ENCODE peak calls at places on chromosomes 3 and 15, in six cellular contexts. A, S, E, Y, Q and X are unnamed samples.

GRCh38 chr3:157145566-157145965 is 14.4 kb downstream of the CCNL1 start:
- DNase-seq in A (no peak), S (no peak), E (no peak), Y (no peak), Q (no peak), X (no peak)

GRCh38 chr15:55530861-55531313 is 22.9 kb upstream of the DNAAF4 start:
- DNase-seq in A (peak; percentile 32), S (no peak), E (no peak), Y (no peak), Q (no peak), X (no peak)

GRCh38 chr15:68821190-68821897 is 649 bp upstream of the ANP32A start:
- DNase-seq in A (peak; percentile 18), S (no peak), E (no peak), Y (no peak), Q (peak; percentile 84), X (peak; percentile 50)

GRCh38 chr3:46997453-46998091 is 18.1 kb downstream of the NBEAL2 start:
- DNase-seq in A (no peak), S (no peak), E (peak; percentile 77), Y (no peak), Q (no peak), X (no peak)

GRCh38 chr3:111472556-111472955 is 69.4 kb upstream of the CD96 start:
- DNase-seq in A (no peak), S (no peak), E (no peak), Y (no peak), Q (no peak), X (no peak)

GRCh38 chr15:52020253-52021085 is 1.4 kb downstream of the MAPK6 start:
- DNase-seq in A (no peak), S (no peak), E (no peak), Y (no peak), Q (no peak), X (no peak)

GRCh38 chr3:18208856-18209255 is 216.3 kb downstream of the SATB1 start:
- DNase-seq in A (no peak), S (no peak), E (no peak), Y (no peak), Q (no peak), X (peak; percentile 89)

GRCh38 chr15:49190586-49190985 is 20.5 kb downstream of the GALK2 start:
- DNase-seq in A (no peak), S (no peak), E (no peak), Y (no peak), Q (no peak), X (peak; percentile 67)

GRCh38 chr15:33068007-33068441 is 126.5 kb downstream of the FMN1 start:
- DNase-seq in A (peak; percentile 67), S (peak; percentile 87), E (no peak), Y (no peak), Q (no peak), X (peak; percentile 52)

GRCh38 chr15:37888356-37888755 is 46.1 kb upstream of the TMCO5A start:
- DNase-seq in A (no peak), S (no peak), E (no peak), Y (no peak), Q (no peak), X (no peak)

GRCh38 chr3:78872195-78872594 is 895.6 kb downstream of the ROBO1 start:
- DNase-seq in A (peak; percentile 72), S (no peak), E (no peak), Y (no peak), Q (no peak), X (no peak)

GRCh38 chr15:62067448-62068044 is 769 bp downstream of the C2CD4A start:
- DNase-seq in A (peak; percentile 49), S (peak; percentile 37), E (peak; percentile 82), Y (peak; percentile 32), Q (no peak), X (no peak)

GRCh38 chr3:14329116-14329830 is 73.1 kb upstream of the SLC6A6 start:
- DNase-seq in A (no peak), S (peak; percentile 75), E (peak; percentile 31), Y (no peak), Q (no peak), X (peak; percentile 64)

GRCh38 chr3:125916376-125916978 is 52.5 kb upstream of the ROPN1B start:
- DNase-seq in A (peak; percentile 90), S (peak; percentile 99), E (peak; percentile 99), Y (peak; percentile 99), Q (peak; percentile 80), X (peak; percentile 92)
- TF ChIP-seq POLR2A in A (peak; percentile 31), S (no peak), E (no peak), Y (peak; percentile 12), Q (peak; percentile 43), X (peak; percentile 26)

DNA sequence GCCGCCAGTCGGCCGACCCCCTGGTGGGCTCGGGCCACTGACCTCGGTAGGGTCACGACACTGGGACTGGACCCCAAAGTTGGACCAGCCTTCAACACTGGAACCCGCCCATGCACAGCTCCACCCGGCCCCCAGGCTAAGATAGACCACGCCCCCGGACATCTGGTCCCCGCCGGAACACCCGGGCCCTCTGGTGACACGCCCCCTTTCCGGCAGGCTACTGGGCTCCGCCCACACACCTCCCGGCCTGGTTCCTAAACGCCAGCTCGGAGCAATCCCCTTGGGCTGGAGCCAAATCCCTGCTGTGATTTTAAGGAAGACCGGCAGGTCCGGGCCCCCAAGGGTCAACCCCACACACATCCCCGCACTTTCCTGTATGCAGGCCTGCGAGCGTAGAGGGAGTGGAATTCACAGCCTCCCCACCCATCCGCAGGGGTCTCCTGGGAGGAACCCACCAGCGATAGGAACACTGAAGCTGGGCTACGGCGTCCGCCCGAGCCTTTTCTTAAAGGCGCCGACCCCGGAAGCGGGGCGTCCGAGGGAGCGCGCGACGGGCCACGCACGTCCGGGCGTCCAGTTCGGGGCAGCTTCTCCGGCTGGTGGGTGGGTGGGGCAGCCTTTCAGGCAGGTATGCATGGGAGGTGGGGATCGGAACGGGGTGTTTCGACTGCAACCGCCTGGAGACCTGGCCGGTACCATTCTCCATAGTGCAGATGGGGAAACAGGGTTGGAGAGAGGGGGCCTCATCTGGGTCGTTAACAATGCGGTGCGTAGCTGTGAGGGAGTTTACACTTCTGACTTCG is at the start of gene HEMK1:
- DNase-seq in A (peak; percentile 91), S (peak; percentile 99), E (peak; percentile 99), Y (peak; percentile 99), Q (peak; percentile 97), X (peak; percentile 93)
- TF ChIP-seq POLR2A in A (peak; percentile 23), S (no peak), E (peak; percentile 22), Y (peak; percentile 83), Q (peak; percentile 57), X (peak; percentile 41)

GRCh38 chr15:75197062-75197630 is 4.5 kb upstream of the C15orf39 start:
- DNase-seq in A (no peak), S (no peak), E (no peak), Y (no peak), Q (no peak), X (no peak)

GRCh38 chr15:75200391-75200764 is 1.3 kb upstream of the C15orf39 start:
- DNase-seq in A (no peak), S (no peak), E (no peak), Y (no peak), Q (no peak), X (no peak)

GRCh38 chr15:75199347-75199976 is 2.2 kb upstream of the C15orf39 start:
- DNase-seq in A (no peak), S (no peak), E (no peak), Y (no peak), Q (no peak), X (no peak)

GRCh38 chr15:75200765-75201608 is 695 bp upstream of the C15orf39 start:
- DNase-seq in A (no peak), S (peak; percentile 73), E (peak; percentile 87), Y (peak; percentile 58), Q (peak; percentile 56), X (peak; percentile 49)

DNA sequence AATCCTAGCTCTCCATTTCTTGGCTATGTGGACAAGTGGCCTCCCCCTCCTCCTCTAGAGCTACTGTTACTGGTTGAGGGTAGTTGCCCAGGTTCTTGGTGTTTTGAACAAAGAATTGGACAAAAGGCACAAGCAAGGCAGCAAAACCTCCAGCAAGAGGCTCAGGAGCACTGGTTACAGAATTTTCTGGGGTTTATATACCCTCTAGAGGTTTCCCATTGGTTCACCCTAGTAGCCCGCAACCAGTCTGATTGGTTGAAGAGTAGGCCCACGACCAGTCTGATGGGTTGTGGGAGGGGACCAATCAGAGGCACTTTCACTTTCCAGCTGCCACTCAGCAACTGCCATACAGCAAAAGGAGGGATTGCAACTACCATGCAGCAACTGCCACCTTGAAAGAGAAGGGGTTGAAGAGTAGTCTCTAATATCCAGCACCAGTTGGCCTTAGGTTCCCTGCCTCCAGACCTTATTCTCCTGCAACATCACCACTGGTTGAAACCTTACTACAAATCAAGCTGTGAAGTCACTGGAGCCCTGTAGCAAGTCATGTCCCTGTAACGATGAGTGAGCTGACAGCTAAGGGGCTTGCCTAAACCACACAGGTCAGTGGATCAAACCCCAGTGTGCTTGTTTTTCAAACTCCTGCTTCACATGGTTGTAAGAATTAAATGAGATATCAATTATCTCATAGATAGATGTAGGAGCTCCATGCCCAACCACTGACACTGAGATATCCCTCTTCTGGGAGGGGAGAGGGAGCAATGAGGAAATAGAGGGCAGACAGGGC is 2.9 kb upstream of the C15orf39 start:
- DNase-seq in A (peak; percentile 76), S (no peak), E (no peak), Y (no peak), Q (no peak), X (peak; percentile 92)
- TF ChIP-seq POLR2A in A (no peak), S (no peak), E (no peak), Y (no peak), Q (no peak), X (peak; percentile 66)

DNA sequence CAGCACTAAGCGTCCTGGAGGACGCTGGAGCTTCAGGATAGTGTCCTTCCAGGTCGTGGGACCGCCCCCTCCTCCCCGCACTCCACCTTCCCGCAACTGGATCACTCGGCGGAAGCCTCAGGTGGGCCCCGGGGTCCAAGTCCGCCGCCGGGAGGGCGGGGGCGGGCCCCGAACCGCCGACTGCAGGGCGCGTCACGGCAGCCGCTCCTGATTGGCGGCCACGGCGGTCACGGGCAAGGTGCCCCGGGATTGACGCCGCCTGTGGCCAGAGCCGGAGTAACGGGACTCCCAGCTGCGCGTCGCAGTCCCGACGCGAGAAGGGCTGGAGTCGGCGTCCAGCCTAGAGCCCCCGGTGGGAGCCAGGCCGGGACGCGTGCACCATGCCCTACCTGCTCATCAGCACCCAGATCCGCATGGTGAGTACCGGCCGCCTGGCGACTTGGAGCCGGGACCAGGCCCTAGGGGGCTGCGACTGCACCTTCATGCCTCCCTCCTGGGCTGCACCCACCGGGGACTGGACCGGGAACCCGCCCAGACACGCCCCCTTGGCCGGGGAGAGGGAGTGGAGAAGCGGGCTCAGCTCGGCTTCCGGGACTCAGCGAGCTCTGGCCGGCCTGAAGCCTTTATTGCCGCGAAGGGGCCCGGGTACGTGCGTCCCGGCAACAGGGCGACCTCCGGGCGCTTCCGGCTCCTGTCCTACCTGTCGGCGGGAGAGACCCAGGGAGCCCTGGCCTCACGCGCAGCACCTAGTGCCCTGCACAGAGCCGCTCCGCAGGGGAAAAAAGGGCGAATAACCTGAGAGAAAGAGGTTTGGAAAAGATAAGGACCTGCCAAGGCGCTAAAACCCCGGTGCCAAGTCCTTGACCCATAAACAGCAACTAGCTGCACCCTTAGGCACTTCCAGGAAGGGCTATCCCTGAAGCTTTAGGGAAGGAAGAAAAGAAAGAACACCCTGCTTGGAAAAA is at the start of gene GCHFR:
- DNase-seq in A (peak; percentile 73), S (peak; percentile 81), E (peak; percentile 93), Y (peak; percentile 88), Q (peak; percentile 93), X (peak; percentile 80)
- TF ChIP-seq POLR2A in A (peak; percentile 6), S (no peak), E (no peak), Y (peak; percentile 38), Q (peak; percentile 68), X (peak; percentile 76)